ENCODE peak calls at places on chromosomes 4 and X, in seven cellular contexts. U, O, R, K, W, P and V are unnamed samples.

GRCh38 chr4:173264960-173265281 is 69.2 kb downstream of the HMGB2 start:
- DNase-seq in O (no peak), U (no peak), W (no peak), P (no peak), R (no peak), K (no peak), V (no peak)

GRCh38 chrX:69387559-69388487 is 116.3 kb upstream of the NALF2 start:
- DNase-seq in R (peak; percentile 62), W (peak; percentile 57), U (peak; percentile 88), K (peak; percentile 57), O (peak; percentile 21), P (peak; percentile 93), V (peak; percentile 19)

GRCh38 chrX:21847342-21847741 is 7.9 kb downstream of the MBTPS2 start:
- DNase-seq in W (no peak), P (no peak), O (no peak), U (no peak), R (no peak), K (no peak), V (no peak)

GRCh38 chrX:130330706-130331105 is 9.0 kb upstream of the SLC25A14 start:
- DNase-seq in R (peak; percentile 5), W (peak; percentile 55), O (peak; percentile 40), U (peak; percentile 84), K (peak; percentile 23), P (peak; percentile 80), V (peak; percentile 49)

GRCh38 chr4:20552004-20552403 is 148.3 kb upstream of the PACRGL start:
- DNase-seq in U (peak; percentile 31), P (no peak), K (no peak), R (no peak), O (no peak), W (no peak), V (no peak)

GRCh38 chr4:114694770-114695169 is 96.2 kb downstream of the UGT8 start:
- DNase-seq in R (peak; percentile 26), P (peak; percentile 42), U (no peak), W (peak; percentile 66), K (no peak), O (peak; percentile 28), V (peak; percentile 38)

GRCh38 chr4:125445525-125445924 is 130.8 kb downstream of the FAT4 start:
- DNase-seq in O (no peak), P (no peak), K (no peak), U (no peak), W (no peak), R (no peak), V (no peak)

GRCh38 chr4:77651820-77652219 is 46.2 kb downstream of the CXCL13 start:
- DNase-seq in P (no peak), U (no peak), O (no peak), R (no peak), W (no peak), K (no peak), V (no peak)

GRCh38 chr4:56619160-56619559 is 61.9 kb downstream of the HOPX start:
- DNase-seq in U (no peak), P (no peak), O (peak; percentile 58), R (no peak), W (no peak), K (no peak), V (peak; percentile 64)

GRCh38 chr4:185096032-185096653 is 46.9 kb upstream of the SLC25A4 start:
- DNase-seq in K (no peak), P (peak; percentile 50), W (peak; percentile 65), U (no peak), R (no peak), O (peak; percentile 31), V (peak; percentile 44)

GRCh38 chr4:29085748-29086147 is 1634.4 kb upstream of the PCDH7 start:
- DNase-seq in W (no peak), K (no peak), O (no peak), U (no peak), R (no peak), P (no peak), V (no peak)

GRCh38 chr4:162075691-162076090 is 88.1 kb downstream of the FSTL5 start:
- DNase-seq in U (no peak), W (peak; percentile 12), R (no peak), P (no peak), K (no peak), O (no peak), V (peak; percentile 9)

GRCh38 chr4:171896426-171896825 is 83.2 kb downstream of the GALNTL6 start:
- DNase-seq in R (peak; percentile 23), U (no peak), P (peak; percentile 40), W (no peak), O (no peak), K (no peak), V (no peak)

GRCh38 chr4:40200881-40201797 is 4.3 kb downstream of the RHOH start:
- DNase-seq in O (peak; percentile 82), R (no peak), U (no peak), W (peak; percentile 26), P (no peak), K (no peak), V (peak; percentile 91)

GRCh38 chrX:149453911-149454820 is 50.9 kb downstream of the IDS start:
- DNase-seq in O (no peak), P (no peak), W (no peak), K (no peak), R (no peak), U (no peak), V (no peak)

GRCh38 chr4:110361921-110362320 is 114.0 kb upstream of the ENPEP start:
- DNase-seq in W (no peak), U (no peak), O (no peak), K (no peak), P (peak; percentile 53), R (no peak), V (peak; percentile 88)

GRCh38 chr4:75990129-75990528 is 616 bp downstream of the SDAD1 start:
- DNase-seq in R (no peak), O (peak; percentile 15), K (no peak), P (no peak), W (peak; percentile 12), U (no peak), V (peak; percentile 33)

GRCh38 chr4:25367004-25367621 is 9.9 kb upstream of the ANAPC4 start:
- DNase-seq in K (no peak), P (peak; percentile 44), R (no peak), U (no peak), O (peak; percentile 59), W (peak; percentile 74), V (peak; percentile 58)

DNA sequence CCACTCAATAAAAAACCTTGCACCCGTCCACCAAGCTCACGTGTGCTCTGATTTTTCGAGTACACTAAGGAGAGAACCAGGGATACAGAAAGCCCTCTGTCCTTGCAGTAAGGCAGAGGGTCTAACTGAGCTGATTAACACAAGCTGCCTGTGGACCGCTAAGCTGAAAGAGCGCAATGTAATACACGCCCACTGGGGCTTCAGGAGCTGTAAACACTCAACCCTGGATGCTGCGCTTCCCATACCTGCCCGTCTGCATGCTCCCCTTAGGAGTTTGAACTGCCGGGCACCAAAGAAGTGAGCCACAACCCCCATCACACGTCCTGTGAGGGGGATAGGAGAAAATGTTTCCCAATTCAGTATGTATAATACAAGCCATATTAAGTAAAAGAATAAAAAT is 664.8 kb downstream of the PCDH18 start:
- DNase-seq in R (no peak), K (no peak), O (no peak), P (peak; percentile 23), W (no peak), U (peak; percentile 34), V (no peak)
- H2AK5ac ChIP-seq in R (no peak overlapping the region), K (no peak overlapping the region), O (no peak overlapping the region), P (no peak overlapping the region), W (no peak overlapping the region), U (no peak overlapping the region), V (no peak overlapping the region)

DNA sequence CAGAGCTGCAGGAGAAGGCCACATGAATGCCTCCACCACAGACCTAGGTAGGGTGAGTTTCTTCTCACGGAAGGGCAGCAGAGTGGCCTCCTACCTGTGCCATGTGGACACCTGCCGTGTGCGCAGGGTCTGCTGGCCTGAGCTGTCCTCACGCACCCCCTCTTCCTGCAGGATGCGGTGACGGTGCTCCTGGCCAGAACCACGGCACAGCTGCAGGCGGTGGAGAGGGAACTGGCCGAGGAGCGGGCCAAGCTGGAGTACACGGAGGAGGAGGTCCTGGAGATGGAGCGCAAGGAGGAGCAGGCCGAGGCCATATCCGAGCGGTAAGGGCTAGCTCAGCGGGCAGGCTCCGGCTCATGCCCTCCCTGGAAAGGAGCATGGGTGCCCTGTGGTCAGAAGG is 28.4 kb upstream of the CLCN4 start:
- DNase-seq in O (no peak), P (no peak), U (no peak), W (no peak), K (no peak), R (no peak), V (no peak)
- H2AK5ac ChIP-seq in O (no peak overlapping the region), P (no peak overlapping the region), U (no peak overlapping the region), W (no peak overlapping the region), K (no peak overlapping the region), R (no peak overlapping the region), V (no peak overlapping the region)

DNA sequence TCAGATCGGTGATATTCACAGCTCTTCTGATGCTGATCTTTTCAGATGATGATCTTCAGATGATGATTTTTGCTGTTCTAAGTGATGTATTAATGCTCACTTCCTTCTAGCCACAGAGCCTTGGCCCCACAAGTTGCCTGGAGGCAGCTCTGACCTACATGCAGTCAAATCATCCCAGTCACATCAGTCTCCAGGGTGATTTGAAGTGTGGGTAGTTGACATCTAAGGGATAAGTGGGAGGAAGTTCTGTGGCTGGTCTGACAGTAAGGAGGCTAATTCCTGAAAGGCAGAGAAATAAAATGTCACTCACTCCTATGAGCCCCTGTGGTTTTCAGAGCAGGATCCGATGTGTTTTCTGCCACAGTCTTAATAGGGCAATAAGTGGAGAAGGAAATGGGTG is 79.8 kb upstream of the RPL34 start:
- DNase-seq in W (no peak), P (no peak), K (no peak), U (no peak), O (no peak), R (no peak), V (no peak)
- H2AK5ac ChIP-seq in W (no peak overlapping the region), P (no peak overlapping the region), K (no peak overlapping the region), U (no peak overlapping the region), O (no peak overlapping the region), R (no peak overlapping the region), V (no peak overlapping the region)

DNA sequence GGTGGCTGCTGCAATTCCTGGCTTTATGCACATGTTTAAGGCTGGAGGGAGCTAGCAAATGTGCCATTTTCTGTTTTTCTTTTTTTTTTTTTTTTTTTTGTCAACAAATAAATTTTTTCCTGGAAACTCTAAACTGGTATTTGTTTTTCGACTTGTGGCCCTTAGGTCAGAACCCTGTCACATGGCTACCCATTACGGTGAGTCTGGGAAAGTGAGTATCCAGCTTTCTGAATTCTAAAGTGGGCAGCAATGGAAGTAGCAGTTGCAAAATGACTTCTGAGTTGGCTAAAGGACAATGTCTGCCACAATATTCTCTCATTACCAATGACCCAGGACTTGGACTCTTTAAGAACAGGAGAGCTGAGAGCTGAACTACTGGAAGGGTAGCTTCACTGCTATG is 225.1 kb upstream of the CENPE start:
- DNase-seq in U (no peak), W (no peak), K (no peak), R (no peak), O (no peak), P (no peak), V (no peak)
- H2AK5ac ChIP-seq in U (no peak overlapping the region), W (no peak overlapping the region), K (no peak overlapping the region), R (no peak overlapping the region), O (no peak overlapping the region), P (no peak overlapping the region), V (peak overlapping the region; percentile 27)

GRCh38 chrX:153797415-153798015 is 3.0 kb downstream of the SSR4 start:
- DNase-seq in R (no peak), O (no peak), W (no peak), K (no peak), U (no peak), P (no peak), V (no peak)
- H2AK5ac ChIP-seq in R (no peak overlapping the region), O (no peak overlapping the region), W (no peak overlapping the region), K (no peak overlapping the region), U (no peak overlapping the region), P (no peak overlapping the region), V (no peak overlapping the region)